ENCODE peak calls at places on chromosomes 6 and 20, in nine cellular contexts. One of them, this sample, is unnamed.

GRCh38 chr6:21987501-21987957 is 309.3 kb downstream of the PRL start:
- DNase-seq in NCI-H460: peak; percentile 61
- DNase-seq in GM23248: peak; percentile 75
- DNase-seq in foreskin fibroblast: peak; percentile 63
- DNase-seq in activated effector memory CD4-positive, alpha-beta T cell treated with anti-CD3 and anti-CD28 coated beads, Interleukin-2, amount 50 U/mL, for 16 hours: no peak
- DNase-seq in C1 segment of cervical spinal cord: no peak
- DNase-seq in stimulated activated CD4-positive, alpha-beta T cell treated with anti-CD3 and anti-CD28 coated beads, TNF-alpha, amount 100 ng/mL, for 48 hours: no peak
- DNase-seq in stimulated activated CD8-positive, alpha-beta memory T cell treated with anti-CD3 and anti-CD28 coated beads, Interleukin-7, amount 100 ng/mL, for 24 hours: no peak
- DNase-seq in thoracic aorta: peak; percentile 22
- DNase-seq in this sample: peak; percentile 76

GRCh38 chr6:90284236-90284744 is 12.4 kb downstream of the BACH2 start:
- DNase-seq in foreskin fibroblast: peak; percentile 76
- DNase-seq in C1 segment of cervical spinal cord: no peak
- DNase-seq in activated effector memory CD4-positive, alpha-beta T cell treated with anti-CD3 and anti-CD28 coated beads, Interleukin-2, amount 50 U/mL, for 16 hours: peak; percentile 80
- DNase-seq in stimulated activated CD8-positive, alpha-beta memory T cell treated with anti-CD3 and anti-CD28 coated beads, Interleukin-7, amount 100 ng/mL, for 24 hours: no peak
- DNase-seq in NCI-H460: peak; percentile 52
- DNase-seq in stimulated activated CD4-positive, alpha-beta T cell treated with anti-CD3 and anti-CD28 coated beads, TNF-alpha, amount 100 ng/mL, for 48 hours: no peak
- DNase-seq in GM23248: peak; percentile 95
- DNase-seq in thoracic aorta: no peak
- DNase-seq in this sample: peak; percentile 59

GRCh38 chr6:25652007-25652515 is at the start of gene SCGN:
- DNase-seq in C1 segment of cervical spinal cord: peak; percentile 7
- DNase-seq in thoracic aorta: peak; percentile 3
- DNase-seq in GM23248: peak; percentile 75
- DNase-seq in stimulated activated CD4-positive, alpha-beta T cell treated with anti-CD3 and anti-CD28 coated beads, TNF-alpha, amount 100 ng/mL, for 48 hours: peak; percentile 22
- DNase-seq in foreskin fibroblast: peak; percentile 35
- DNase-seq in activated effector memory CD4-positive, alpha-beta T cell treated with anti-CD3 and anti-CD28 coated beads, Interleukin-2, amount 50 U/mL, for 16 hours: peak; percentile 68
- DNase-seq in NCI-H460: peak; percentile 26
- DNase-seq in stimulated activated CD8-positive, alpha-beta memory T cell treated with anti-CD3 and anti-CD28 coated beads, Interleukin-7, amount 100 ng/mL, for 24 hours: peak; percentile 8
- DNase-seq in this sample: no peak

GRCh38 chr6:143691900-143692572 is 14.3 kb downstream of the PHACTR2 start:
- DNase-seq in thoracic aorta: no peak
- DNase-seq in NCI-H460: no peak
- DNase-seq in GM23248: no peak
- DNase-seq in activated effector memory CD4-positive, alpha-beta T cell treated with anti-CD3 and anti-CD28 coated beads, Interleukin-2, amount 50 U/mL, for 16 hours: no peak
- DNase-seq in C1 segment of cervical spinal cord: no peak
- DNase-seq in foreskin fibroblast: no peak
- DNase-seq in stimulated activated CD4-positive, alpha-beta T cell treated with anti-CD3 and anti-CD28 coated beads, TNF-alpha, amount 100 ng/mL, for 48 hours: no peak
- DNase-seq in stimulated activated CD8-positive, alpha-beta memory T cell treated with anti-CD3 and anti-CD28 coated beads, Interleukin-7, amount 100 ng/mL, for 24 hours: no peak
- DNase-seq in this sample: no peak

GRCh38 chr20:31517373-31517772 is 3.1 kb downstream of the HM13 start:
- DNase-seq in stimulated activated CD4-positive, alpha-beta T cell treated with anti-CD3 and anti-CD28 coated beads, TNF-alpha, amount 100 ng/mL, for 48 hours: no peak
- DNase-seq in NCI-H460: peak; percentile 21
- DNase-seq in C1 segment of cervical spinal cord: no peak
- DNase-seq in foreskin fibroblast: peak; percentile 44
- DNase-seq in GM23248: peak; percentile 89
- DNase-seq in thoracic aorta: no peak
- DNase-seq in stimulated activated CD8-positive, alpha-beta memory T cell treated with anti-CD3 and anti-CD28 coated beads, Interleukin-7, amount 100 ng/mL, for 24 hours: no peak
- DNase-seq in activated effector memory CD4-positive, alpha-beta T cell treated with anti-CD3 and anti-CD28 coated beads, Interleukin-2, amount 50 U/mL, for 16 hours: no peak
- DNase-seq in this sample: peak; percentile 28

GRCh38 chr20:33554914-33555420 is 65.1 kb downstream of the CBFA2T2 start:
- DNase-seq in foreskin fibroblast: peak; percentile 81
- DNase-seq in stimulated activated CD8-positive, alpha-beta memory T cell treated with anti-CD3 and anti-CD28 coated beads, Interleukin-7, amount 100 ng/mL, for 24 hours: no peak
- DNase-seq in activated effector memory CD4-positive, alpha-beta T cell treated with anti-CD3 and anti-CD28 coated beads, Interleukin-2, amount 50 U/mL, for 16 hours: peak; percentile 71
- DNase-seq in GM23248: peak; percentile 86
- DNase-seq in C1 segment of cervical spinal cord: no peak
- DNase-seq in stimulated activated CD4-positive, alpha-beta T cell treated with anti-CD3 and anti-CD28 coated beads, TNF-alpha, amount 100 ng/mL, for 48 hours: no peak
- DNase-seq in NCI-H460: peak; percentile 75
- DNase-seq in thoracic aorta: no peak
- DNase-seq in this sample: peak; percentile 88

GRCh38 chr6:70663881-70664466 is 3.7 kb upstream of the SMAP1 start:
- DNase-seq in NCI-H460: no peak
- DNase-seq in GM23248: no peak
- DNase-seq in foreskin fibroblast: no peak
- DNase-seq in stimulated activated CD8-positive, alpha-beta memory T cell treated with anti-CD3 and anti-CD28 coated beads, Interleukin-7, amount 100 ng/mL, for 24 hours: no peak
- DNase-seq in activated effector memory CD4-positive, alpha-beta T cell treated with anti-CD3 and anti-CD28 coated beads, Interleukin-2, amount 50 U/mL, for 16 hours: no peak
- DNase-seq in stimulated activated CD4-positive, alpha-beta T cell treated with anti-CD3 and anti-CD28 coated beads, TNF-alpha, amount 100 ng/mL, for 48 hours: no peak
- DNase-seq in thoracic aorta: no peak
- DNase-seq in C1 segment of cervical spinal cord: no peak
- DNase-seq in this sample: no peak

GRCh38 chr6:3081965-3082364 is 13.7 kb downstream of the RIPK1 start:
- DNase-seq in stimulated activated CD4-positive, alpha-beta T cell treated with anti-CD3 and anti-CD28 coated beads, TNF-alpha, amount 100 ng/mL, for 48 hours: no peak
- DNase-seq in foreskin fibroblast: no peak
- DNase-seq in C1 segment of cervical spinal cord: peak; percentile 32
- DNase-seq in stimulated activated CD8-positive, alpha-beta memory T cell treated with anti-CD3 and anti-CD28 coated beads, Interleukin-7, amount 100 ng/mL, for 24 hours: no peak
- DNase-seq in thoracic aorta: no peak
- DNase-seq in activated effector memory CD4-positive, alpha-beta T cell treated with anti-CD3 and anti-CD28 coated beads, Interleukin-2, amount 50 U/mL, for 16 hours: no peak
- DNase-seq in NCI-H460: no peak
- DNase-seq in GM23248: no peak
- DNase-seq in this sample: no peak

GRCh38 chr6:168699631-168700315 is 258.8 kb downstream of the SMOC2 start:
- DNase-seq in activated effector memory CD4-positive, alpha-beta T cell treated with anti-CD3 and anti-CD28 coated beads, Interleukin-2, amount 50 U/mL, for 16 hours: no peak
- DNase-seq in foreskin fibroblast: peak; percentile 4
- DNase-seq in stimulated activated CD8-positive, alpha-beta memory T cell treated with anti-CD3 and anti-CD28 coated beads, Interleukin-7, amount 100 ng/mL, for 24 hours: no peak
- DNase-seq in thoracic aorta: no peak
- DNase-seq in stimulated activated CD4-positive, alpha-beta T cell treated with anti-CD3 and anti-CD28 coated beads, TNF-alpha, amount 100 ng/mL, for 48 hours: no peak
- DNase-seq in C1 segment of cervical spinal cord: peak; percentile 78
- DNase-seq in NCI-H460: no peak
- DNase-seq in GM23248: no peak
- DNase-seq in this sample: no peak

GRCh38 chr6:134515976-134516375 is 198.1 kb upstream of the SGK1 start:
- DNase-seq in foreskin fibroblast: no peak
- DNase-seq in stimulated activated CD8-positive, alpha-beta memory T cell treated with anti-CD3 and anti-CD28 coated beads, Interleukin-7, amount 100 ng/mL, for 24 hours: no peak
- DNase-seq in stimulated activated CD4-positive, alpha-beta T cell treated with anti-CD3 and anti-CD28 coated beads, TNF-alpha, amount 100 ng/mL, for 48 hours: no peak
- DNase-seq in activated effector memory CD4-positive, alpha-beta T cell treated with anti-CD3 and anti-CD28 coated beads, Interleukin-2, amount 50 U/mL, for 16 hours: no peak
- DNase-seq in thoracic aorta: no peak
- DNase-seq in C1 segment of cervical spinal cord: no peak
- DNase-seq in NCI-H460: no peak
- DNase-seq in GM23248: peak; percentile 38
- DNase-seq in this sample: no peak

GRCh38 chr6:44078219-44078794 is 48.9 kb downstream of the MRPL14 start:
- DNase-seq in foreskin fibroblast: no peak
- DNase-seq in GM23248: no peak
- DNase-seq in NCI-H460: no peak
- DNase-seq in activated effector memory CD4-positive, alpha-beta T cell treated with anti-CD3 and anti-CD28 coated beads, Interleukin-2, amount 50 U/mL, for 16 hours: no peak
- DNase-seq in stimulated activated CD8-positive, alpha-beta memory T cell treated with anti-CD3 and anti-CD28 coated beads, Interleukin-7, amount 100 ng/mL, for 24 hours: no peak
- DNase-seq in stimulated activated CD4-positive, alpha-beta T cell treated with anti-CD3 and anti-CD28 coated beads, TNF-alpha, amount 100 ng/mL, for 48 hours: no peak
- DNase-seq in C1 segment of cervical spinal cord: no peak
- DNase-seq in thoracic aorta: no peak
- DNase-seq in this sample: no peak

GRCh38 chr20:52154575-52154974 is 37.0 kb downstream of the ZFP64 start:
- DNase-seq in foreskin fibroblast: no peak
- DNase-seq in stimulated activated CD8-positive, alpha-beta memory T cell treated with anti-CD3 and anti-CD28 coated beads, Interleukin-7, amount 100 ng/mL, for 24 hours: no peak
- DNase-seq in NCI-H460: no peak
- DNase-seq in GM23248: no peak
- DNase-seq in stimulated activated CD4-positive, alpha-beta T cell treated with anti-CD3 and anti-CD28 coated beads, TNF-alpha, amount 100 ng/mL, for 48 hours: no peak
- DNase-seq in C1 segment of cervical spinal cord: no peak
- DNase-seq in thoracic aorta: no peak
- DNase-seq in activated effector memory CD4-positive, alpha-beta T cell treated with anti-CD3 and anti-CD28 coated beads, Interleukin-2, amount 50 U/mL, for 16 hours: no peak
- DNase-seq in this sample: no peak